ENCODE peak calls at places on chromosomes 3 and 15, in six cellular contexts. One of them, this sample, is unnamed.

GRCh38 chr15:92809880-92810361 is 90.2 kb upstream of the CHD2 start:
- DNase-seq in PC-3: peak; percentile 32
- DNase-seq in fibroblast of lung: peak; percentile 61
- DNase-seq in endothelial cell of umbilical vein: peak; percentile 55
- DNase-seq in psoas muscle: no peak
- DNase-seq in foreskin keratinocyte: peak; percentile 55
- DNase-seq in this sample: no peak

GRCh38 chr3:73451276-73451973 is 173.3 kb downstream of the PDZRN3 start:
- DNase-seq in PC-3: no peak
- DNase-seq in fibroblast of lung: peak; percentile 47
- DNase-seq in endothelial cell of umbilical vein: no peak
- DNase-seq in psoas muscle: no peak
- DNase-seq in foreskin keratinocyte: peak; percentile 8
- DNase-seq in this sample: no peak

GRCh38 chr3:12229144-12229871 is 59.6 kb upstream of the PPARG start:
- DNase-seq in PC-3: no peak
- DNase-seq in fibroblast of lung: no peak
- DNase-seq in endothelial cell of umbilical vein: no peak
- DNase-seq in psoas muscle: no peak
- DNase-seq in foreskin keratinocyte: peak; percentile 47
- DNase-seq in this sample: no peak

GRCh38 chr15:38414351-38414750 is 39.6 kb upstream of the FAM98B start:
- DNase-seq in PC-3: peak; percentile 76
- DNase-seq in fibroblast of lung: peak; percentile 85
- DNase-seq in endothelial cell of umbilical vein: peak; percentile 53
- DNase-seq in psoas muscle: peak; percentile 69
- DNase-seq in foreskin keratinocyte: peak; percentile 49
- DNase-seq in this sample: peak; percentile 70

GRCh38 chr3:109803274-109803673 is 465.9 kb upstream of the DPPA4 start:
- DNase-seq in PC-3: peak; percentile 55
- DNase-seq in fibroblast of lung: no peak
- DNase-seq in endothelial cell of umbilical vein: no peak
- DNase-seq in psoas muscle: no peak
- DNase-seq in foreskin keratinocyte: no peak
- DNase-seq in this sample: peak; percentile 13

GRCh38 chr15:85289677-85290365 is 90.6 kb upstream of the AKAP13 start:
- DNase-seq in PC-3: peak; percentile 80
- DNase-seq in fibroblast of lung: peak; percentile 59
- DNase-seq in endothelial cell of umbilical vein: peak; percentile 46
- DNase-seq in psoas muscle: peak; percentile 72
- DNase-seq in foreskin keratinocyte: peak; percentile 74
- DNase-seq in this sample: peak; percentile 86

GRCh38 chr15:67824900-67825879 is at the start of gene SKOR1:
- DNase-seq in PC-3: no peak
- DNase-seq in fibroblast of lung: peak; percentile 39
- DNase-seq in endothelial cell of umbilical vein: no peak
- DNase-seq in psoas muscle: peak; percentile 46
- DNase-seq in foreskin keratinocyte: no peak
- DNase-seq in this sample: no peak

GRCh38 chr3:28317438-28318022 is 31.0 kb upstream of the ZCWPW2 start:
- DNase-seq in PC-3: peak; percentile 61
- DNase-seq in fibroblast of lung: peak; percentile 47
- DNase-seq in endothelial cell of umbilical vein: peak; percentile 47
- DNase-seq in psoas muscle: no peak
- DNase-seq in foreskin keratinocyte: peak; percentile 39
- DNase-seq in this sample: peak; percentile 12

GRCh38 chr15:39455502-39455991 is 125.3 kb upstream of the THBS1 start:
- DNase-seq in PC-3: peak; percentile 95
- DNase-seq in fibroblast of lung: peak; percentile 58
- DNase-seq in endothelial cell of umbilical vein: no peak
- DNase-seq in psoas muscle: no peak
- DNase-seq in foreskin keratinocyte: no peak
- DNase-seq in this sample: peak; percentile 8

GRCh38 chr3:151999936-152000335 is 126.5 kb downstream of the SUCNR1 start:
- DNase-seq in PC-3: no peak
- DNase-seq in fibroblast of lung: no peak
- DNase-seq in endothelial cell of umbilical vein: no peak
- DNase-seq in psoas muscle: no peak
- DNase-seq in foreskin keratinocyte: peak; percentile 58
- DNase-seq in this sample: no peak

GRCh38 chr3:157436583-157437300 is at the start of gene PTX3:
- DNase-seq in PC-3: peak; percentile 90
- DNase-seq in fibroblast of lung: peak; percentile 99
- DNase-seq in endothelial cell of umbilical vein: peak; percentile 85
- DNase-seq in psoas muscle: no peak
- DNase-seq in foreskin keratinocyte: peak; percentile 58
- DNase-seq in this sample: peak; percentile 36

GRCh38 chr3:117600112-117600511 is 890.5 kb downstream of the TUSC7 start:
- DNase-seq in PC-3: no peak
- DNase-seq in fibroblast of lung: no peak
- DNase-seq in endothelial cell of umbilical vein: no peak
- DNase-seq in psoas muscle: no peak
- DNase-seq in foreskin keratinocyte: peak; percentile 31
- DNase-seq in this sample: no peak

GRCh38 chr15:64902863-64903262 is 8.8 kb upstream of the ANKDD1A start:
- DNase-seq in PC-3: no peak
- DNase-seq in fibroblast of lung: no peak
- DNase-seq in endothelial cell of umbilical vein: no peak
- DNase-seq in psoas muscle: no peak
- DNase-seq in foreskin keratinocyte: no peak
- DNase-seq in this sample: no peak

GRCh38 chr3:13539285-13539625 is 9.7 kb upstream of the FBLN2 start:
- DNase-seq in PC-3: peak; percentile 80
- DNase-seq in fibroblast of lung: peak; percentile 38
- DNase-seq in endothelial cell of umbilical vein: no peak
- DNase-seq in psoas muscle: no peak
- DNase-seq in foreskin keratinocyte: no peak
- DNase-seq in this sample: no peak

GRCh38 chr3:49534581-49535495 is 19.4 kb upstream of the BSN start:
- DNase-seq in PC-3: no peak
- DNase-seq in fibroblast of lung: no peak
- DNase-seq in endothelial cell of umbilical vein: no peak
- DNase-seq in psoas muscle: no peak
- DNase-seq in foreskin keratinocyte: no peak
- DNase-seq in this sample: no peak

GRCh38 chr3:66555214-66555844 is 54.5 kb upstream of the LRIG1 start:
- DNase-seq in PC-3: peak; percentile 67
- DNase-seq in fibroblast of lung: no peak
- DNase-seq in endothelial cell of umbilical vein: no peak
- DNase-seq in psoas muscle: no peak
- DNase-seq in foreskin keratinocyte: peak; percentile 26
- DNase-seq in this sample: no peak

GRCh38 chr3:66554178-66554577 is 53.4 kb upstream of the LRIG1 start:
- DNase-seq in PC-3: peak; percentile 49
- DNase-seq in fibroblast of lung: peak; percentile 63
- DNase-seq in endothelial cell of umbilical vein: peak; percentile 14
- DNase-seq in psoas muscle: no peak
- DNase-seq in foreskin keratinocyte: no peak
- DNase-seq in this sample: no peak

GRCh38 chr3:66561374-66561773 is 60.6 kb upstream of the LRIG1 start:
- DNase-seq in PC-3: no peak
- DNase-seq in fibroblast of lung: no peak
- DNase-seq in endothelial cell of umbilical vein: no peak
- DNase-seq in psoas muscle: no peak
- DNase-seq in foreskin keratinocyte: no peak
- DNase-seq in this sample: no peak

GRCh38 chr3:66553714-66554113 is 52.9 kb upstream of the LRIG1 start:
- DNase-seq in PC-3: no peak
- DNase-seq in fibroblast of lung: no peak
- DNase-seq in endothelial cell of umbilical vein: no peak
- DNase-seq in psoas muscle: no peak
- DNase-seq in foreskin keratinocyte: no peak
- DNase-seq in this sample: no peak

GRCh38 chr3:66557166-66557565 is 56.3 kb upstream of the LRIG1 start:
- DNase-seq in PC-3: no peak
- DNase-seq in fibroblast of lung: no peak
- DNase-seq in endothelial cell of umbilical vein: no peak
- DNase-seq in psoas muscle: no peak
- DNase-seq in foreskin keratinocyte: no peak
- DNase-seq in this sample: no peak
- H3K27ac ChIP-seq in PC-3: no peak overlapping the region
- H3K27ac ChIP-seq in fibroblast of lung: no peak overlapping the region
- H3K27ac ChIP-seq in endothelial cell of umbilical vein: no peak overlapping the region
- H3K27ac ChIP-seq in psoas muscle: no peak overlapping the region
- H3K27ac ChIP-seq in foreskin keratinocyte: no peak overlapping the region
- H3K27ac ChIP-seq in this sample: no peak overlapping the region

GRCh38 chr3:96983731-96984130 is 169.3 kb downstream of the EPHA6 start:
- DNase-seq in PC-3: no peak
- DNase-seq in fibroblast of lung: no peak
- DNase-seq in endothelial cell of umbilical vein: no peak
- DNase-seq in psoas muscle: no peak
- DNase-seq in foreskin keratinocyte: no peak
- DNase-seq in this sample: no peak
- TF ChIP-seq CTCF in PC-3: no peak
- TF ChIP-seq CTCF in fibroblast of lung: no peak
- TF ChIP-seq CTCF in endothelial cell of umbilical vein: no peak
- TF ChIP-seq CTCF in psoas muscle: no peak
- TF ChIP-seq CTCF in foreskin keratinocyte: no peak
- TF ChIP-seq CTCF in this sample: no peak

GRCh38 chr15:48145923-48146322 is 25.1 kb downstream of the SLC24A5 start:
- DNase-seq in PC-3: no peak
- DNase-seq in fibroblast of lung: peak; percentile 61
- DNase-seq in endothelial cell of umbilical vein: no peak
- DNase-seq in psoas muscle: no peak
- DNase-seq in foreskin keratinocyte: no peak
- DNase-seq in this sample: no peak
- H3K27ac ChIP-seq in PC-3: no peak overlapping the region
- H3K27ac ChIP-seq in fibroblast of lung: no peak overlapping the region
- H3K27ac ChIP-seq in endothelial cell of umbilical vein: no peak overlapping the region
- H3K27ac ChIP-seq in psoas muscle: no peak overlapping the region
- H3K27ac ChIP-seq in foreskin keratinocyte: no peak overlapping the region
- H3K27ac ChIP-seq in this sample: no peak overlapping the region

GRCh38 chr3:134367412-134367811 is 6.8 kb downstream of the AMOTL2 start:
- DNase-seq in PC-3: no peak
- DNase-seq in fibroblast of lung: no peak
- DNase-seq in endothelial cell of umbilical vein: no peak
- DNase-seq in psoas muscle: peak; percentile 53
- DNase-seq in foreskin keratinocyte: no peak
- DNase-seq in this sample: no peak
- TF ChIP-seq CTCF in PC-3: no peak
- TF ChIP-seq CTCF in fibroblast of lung: no peak
- TF ChIP-seq CTCF in endothelial cell of umbilical vein: peak; percentile 17
- TF ChIP-seq CTCF in psoas muscle: no peak
- TF ChIP-seq CTCF in foreskin keratinocyte: no peak
- TF ChIP-seq CTCF in this sample: no peak

GRCh38 chr3:138797508-138798038 is 37.2 kb downstream of the PIK3CB start:
- DNase-seq in PC-3: no peak
- DNase-seq in fibroblast of lung: no peak
- DNase-seq in endothelial cell of umbilical vein: no peak
- DNase-seq in psoas muscle: no peak
- DNase-seq in foreskin keratinocyte: no peak
- DNase-seq in this sample: no peak
- H3K27ac ChIP-seq in PC-3: no peak overlapping the region
- H3K27ac ChIP-seq in fibroblast of lung: no peak overlapping the region
- H3K27ac ChIP-seq in endothelial cell of umbilical vein: no peak overlapping the region
- H3K27ac ChIP-seq in psoas muscle: peak overlapping the region; percentile 50
- H3K27ac ChIP-seq in foreskin keratinocyte: no peak overlapping the region
- H3K27ac ChIP-seq in this sample: no peak overlapping the region

This sample was measured in RWPE1.